ENCODE peak calls at places on chromosome 2, in five cellular contexts. One of them, this sample, is unnamed.

GRCh38 chr2:239192975-239193374 is 207.8 kb downstream of the HDAC4 start:
- DNase-seq in pons: no peak
- DNase-seq in KG1: no peak
- DNase-seq in heart left ventricle: peak; percentile 5
- DNase-seq in activated T-helper 1 cell treated with Interleukin-2 at 50 U/mL for 16 hours: no peak
- DNase-seq in this sample: no peak

GRCh38 chr2:222569826-222570225 is 86.1 kb downstream of the FARSB start:
- DNase-seq in activated T-helper 1 cell treated with Interleukin-2 at 50 U/mL for 16 hours: no peak
- DNase-seq in heart left ventricle: no peak
- DNase-seq in pons: no peak
- DNase-seq in KG1: no peak
- DNase-seq in this sample: no peak

GRCh38 chr2:196566969-196567666 is 72.4 kb upstream of the CCDC150 start:
- DNase-seq in pons: no peak
- DNase-seq in KG1: no peak
- DNase-seq in heart left ventricle: no peak
- DNase-seq in activated T-helper 1 cell treated with Interleukin-2 at 50 U/mL for 16 hours: no peak
- DNase-seq in this sample: no peak

GRCh38 chr2:238475571-238475970 is 48.8 kb downstream of the ASB1 start:
- DNase-seq in activated T-helper 1 cell treated with Interleukin-2 at 50 U/mL for 16 hours: no peak
- DNase-seq in KG1: no peak
- DNase-seq in pons: no peak
- DNase-seq in heart left ventricle: no peak
- DNase-seq in this sample: no peak

GRCh38 chr2:189551808-189552207 is 28.8 kb downstream of the SLC40A1 start:
- DNase-seq in heart left ventricle: no peak
- DNase-seq in KG1: no peak
- DNase-seq in pons: no peak
- DNase-seq in activated T-helper 1 cell treated with Interleukin-2 at 50 U/mL for 16 hours: no peak
- DNase-seq in this sample: no peak

GRCh38 chr2:120708944-120709607 is 26.6 kb upstream of the GLI2 start:
- DNase-seq in pons: no peak
- DNase-seq in KG1: no peak
- DNase-seq in activated T-helper 1 cell treated with Interleukin-2 at 50 U/mL for 16 hours: no peak
- DNase-seq in heart left ventricle: no peak
- DNase-seq in this sample: no peak

GRCh38 chr2:143732076-143732475 is 602.9 kb downstream of the ARHGAP15 start:
- DNase-seq in heart left ventricle: no peak
- DNase-seq in pons: no peak
- DNase-seq in KG1: no peak
- DNase-seq in activated T-helper 1 cell treated with Interleukin-2 at 50 U/mL for 16 hours: no peak
- DNase-seq in this sample: no peak

GRCh38 chr2:119645173-119645846 is 33.7 kb upstream of the TMEM177 start:
- DNase-seq in activated T-helper 1 cell treated with Interleukin-2 at 50 U/mL for 16 hours: no peak
- DNase-seq in heart left ventricle: no peak
- DNase-seq in KG1: no peak
- DNase-seq in pons: no peak
- DNase-seq in this sample: no peak

GRCh38 chr2:62475172-62476011 is 30.6 kb downstream of the TMEM17 start:
- DNase-seq in KG1: peak; percentile 3
- DNase-seq in pons: peak; percentile 58
- DNase-seq in heart left ventricle: no peak
- DNase-seq in activated T-helper 1 cell treated with Interleukin-2 at 50 U/mL for 16 hours: no peak
- DNase-seq in this sample: no peak

GRCh38 chr2:39027427-39027826 is 93.4 kb downstream of the SOS1 start:
- DNase-seq in activated T-helper 1 cell treated with Interleukin-2 at 50 U/mL for 16 hours: no peak
- DNase-seq in heart left ventricle: no peak
- DNase-seq in pons: no peak
- DNase-seq in KG1: no peak
- DNase-seq in this sample: no peak

GRCh38 chr2:140011287-140011686 is 1231.1 kb upstream of the NXPH2 start:
- DNase-seq in activated T-helper 1 cell treated with Interleukin-2 at 50 U/mL for 16 hours: no peak
- DNase-seq in heart left ventricle: no peak
- DNase-seq in pons: no peak
- DNase-seq in KG1: no peak
- DNase-seq in this sample: no peak

GRCh38 chr2:18701546-18701945 is 112.2 kb upstream of the NT5C1B start:
- DNase-seq in pons: no peak
- DNase-seq in KG1: no peak
- DNase-seq in heart left ventricle: no peak
- DNase-seq in activated T-helper 1 cell treated with Interleukin-2 at 50 U/mL for 16 hours: no peak
- DNase-seq in this sample: no peak

GRCh38 chr2:132275396-132275795 is 113.6 kb upstream of the ANKRD30BL start:
- DNase-seq in activated T-helper 1 cell treated with Interleukin-2 at 50 U/mL for 16 hours: no peak
- DNase-seq in pons: no peak
- DNase-seq in KG1: no peak
- DNase-seq in heart left ventricle: no peak
- DNase-seq in this sample: no peak

GRCh38 chr2:219570194-219570923 is 980 bp downstream of the OBSL1 start:
- DNase-seq in pons: no peak
- DNase-seq in activated T-helper 1 cell treated with Interleukin-2 at 50 U/mL for 16 hours: no peak
- DNase-seq in KG1: no peak
- DNase-seq in heart left ventricle: no peak
- DNase-seq in this sample: peak; percentile 43

GRCh38 chr2:144648837-144649485 is 129.0 kb upstream of the ZEB2 start:
- DNase-seq in heart left ventricle: no peak
- DNase-seq in activated T-helper 1 cell treated with Interleukin-2 at 50 U/mL for 16 hours: no peak
- DNase-seq in pons: no peak
- DNase-seq in KG1: no peak
- DNase-seq in this sample: no peak

GRCh38 chr2:46951290-46952064 is 35.9 kb upstream of the MCFD2 start:
- DNase-seq in pons: no peak
- DNase-seq in KG1: no peak
- DNase-seq in activated T-helper 1 cell treated with Interleukin-2 at 50 U/mL for 16 hours: no peak
- DNase-seq in heart left ventricle: no peak
- DNase-seq in this sample: no peak

GRCh38 chr2:28674713-28675068 is 76.9 kb upstream of the PPP1CB start:
- DNase-seq in pons: no peak
- DNase-seq in heart left ventricle: no peak
- DNase-seq in activated T-helper 1 cell treated with Interleukin-2 at 50 U/mL for 16 hours: no peak
- DNase-seq in KG1: no peak
- DNase-seq in this sample: no peak

GRCh38 chr2:102514061-102514785 is 41.2 kb downstream of the SLC9A4 start:
- DNase-seq in heart left ventricle: no peak
- DNase-seq in pons: no peak
- DNase-seq in KG1: no peak
- DNase-seq in activated T-helper 1 cell treated with Interleukin-2 at 50 U/mL for 16 hours: no peak
- DNase-seq in this sample: peak; percentile 61

GRCh38 chr2:43010428-43011141 is 215.8 kb downstream of the ZFP36L2 start:
- DNase-seq in KG1: no peak
- DNase-seq in pons: no peak
- DNase-seq in heart left ventricle: no peak
- DNase-seq in activated T-helper 1 cell treated with Interleukin-2 at 50 U/mL for 16 hours: no peak
- DNase-seq in this sample: peak; percentile 86

GRCh38 chr2:71299507-71299906 is 32.1 kb upstream of the ZNF638 start:
- DNase-seq in activated T-helper 1 cell treated with Interleukin-2 at 50 U/mL for 16 hours: no peak
- DNase-seq in heart left ventricle: no peak
- DNase-seq in KG1: no peak
- DNase-seq in pons: peak; percentile 50
- DNase-seq in this sample: peak; percentile 70

This sample was measured in trophoblast cell.